ENCODE peak calls at places on chromosomes 1 and 21, in five cellular contexts. W, G, I, M and R are unnamed samples.

GRCh38 chr1:168609133-168609715 is 32.8 kb downstream of the XCL1 start:
- DNase-seq in W (no peak), G (no peak), I (no peak), M (no peak), R (no peak)

GRCh38 chr1:92784051-92784638 is 763 bp downstream of the EVI5 start:
- DNase-seq in W (no peak), G (no peak), I (no peak), M (peak), R (no peak)

GRCh38 chr21:45021428-45022347 is 52.7 kb upstream of the ADARB1 start:
- DNase-seq in W (peak), G (no peak), I (no peak), M (no peak), R (no peak)

GRCh38 chr1:30891223-30891552 is 17.4 kb downstream of the SDC3 start:
- DNase-seq in W (no peak), G (no peak), I (no peak), M (no peak), R (no peak)

GRCh38 chr1:63322248-63322943 is at the start of gene FOXD3:
- DNase-seq in W (peak), G (no peak), I (peak), M (peak), R (peak)

GRCh38 chr1:156086256-156086662 is 4.0 kb upstream of the MEX3A start:
- DNase-seq in W (no peak), G (no peak), I (peak), M (no peak), R (no peak)

GRCh38 chr1:30807318-30808066 is 49.9 kb upstream of the LAPTM5 start:
- DNase-seq in W (peak), G (no peak), I (no peak), M (no peak), R (peak)

GRCh38 chr1:88922214-88922613 is 30.8 kb upstream of the GTF2B start:
- DNase-seq in W (no peak), G (no peak), I (no peak), M (no peak), R (no peak)

GRCh38 chr21:41170442-41170841 is 2.5 kb downstream of the BACE2 start:
- DNase-seq in W (peak), G (no peak), I (no peak), M (peak), R (no peak)

GRCh38 chr1:41662061-41662655 is 177.7 kb upstream of the EDN2 start:
- DNase-seq in W (peak), G (peak), I (no peak), M (no peak), R (peak)

GRCh38 chr21:44428281-44428942 is 26.9 kb upstream of the LRRC3 start:
- DNase-seq in W (no peak), G (no peak), I (peak), M (peak), R (no peak)

GRCh38 chr21:43328591-43329360 is 98.2 kb downstream of the SIK1 start:
- DNase-seq in W (no peak), G (no peak), I (no peak), M (no peak), R (no peak)

GRCh38 chr1:28613175-28613574 is 21.1 kb downstream of the RAB42 start:
- DNase-seq in W (no peak), G (no peak), I (no peak), M (no peak), R (no peak)

GRCh38 chr21:46560568-46561447 is 44.1 kb downstream of the S100B start:
- DNase-seq in W (no peak), G (no peak), I (peak), M (no peak), R (no peak)

GRCh38 chr21:37219766-37220432 is 47.2 kb downstream of the VPS26C start:
- DNase-seq in W (no peak), G (no peak), I (no peak), M (no peak), R (no peak)

GRCh38 chr1:241992734-241993133 is 6.2 kb downstream of the MAP1LC3C start:
- DNase-seq in W (no peak), G (no peak), I (no peak), M (no peak), R (no peak)

GRCh38 chr1:116409751-116410182 is 36.7 kb downstream of the ATP1A1 start:
- DNase-seq in W (no peak), G (peak), I (no peak), M (no peak), R (no peak)

GRCh38 chr1:220817907-220818306 is 31.2 kb downstream of the MTARC1 start:
- DNase-seq in W (no peak), G (no peak), I (no peak), M (no peak), R (no peak)